ENCODE peak calls at places on chromosomes 2 and 18, in nine cellular contexts. One of them, this sample, is unnamed.

GRCh38 chr18:72652990-72653593 is 109.0 kb upstream of the CBLN2 start:
- DNase-seq in heart left ventricle: no peak
- DNase-seq in stomach: no peak
- DNase-seq in GM12878: no peak
- DNase-seq in A549: peak
- DNase-seq in upper lobe of left lung: no peak
- DNase-seq in ovary: peak
- DNase-seq in testis: peak
- DNase-seq in prostate gland: no peak
- DNase-seq in this sample: no peak

GRCh38 chr2:133718688-133719201 is 150.5 kb upstream of the NCKAP5 start:
- DNase-seq in heart left ventricle: peak
- DNase-seq in stomach: no peak
- DNase-seq in GM12878: no peak
- DNase-seq in A549: peak
- DNase-seq in upper lobe of left lung: no peak
- DNase-seq in ovary: no peak
- DNase-seq in testis: no peak
- DNase-seq in prostate gland: no peak
- DNase-seq in this sample: no peak

GRCh38 chr2:196079052-196079451 is 10.4 kb upstream of the DNAH7 start:
- DNase-seq in heart left ventricle: no peak
- DNase-seq in stomach: no peak
- DNase-seq in GM12878: no peak
- DNase-seq in A549: no peak
- DNase-seq in upper lobe of left lung: no peak
- DNase-seq in ovary: no peak
- DNase-seq in testis: no peak
- DNase-seq in prostate gland: no peak
- DNase-seq in this sample: no peak

GRCh38 chr2:17476060-17476459 is 42.2 kb downstream of the RAD51AP2 start:
- DNase-seq in heart left ventricle: no peak
- DNase-seq in stomach: no peak
- DNase-seq in GM12878: no peak
- DNase-seq in A549: no peak
- DNase-seq in upper lobe of left lung: no peak
- DNase-seq in ovary: no peak
- DNase-seq in testis: no peak
- DNase-seq in prostate gland: no peak
- DNase-seq in this sample: no peak

GRCh38 chr2:181456660-181457120 is 496 bp upstream of the ITGA4 start:
- DNase-seq in heart left ventricle: peak
- DNase-seq in stomach: peak
- DNase-seq in GM12878: peak
- DNase-seq in A549: no peak
- DNase-seq in upper lobe of left lung: no peak
- DNase-seq in ovary: peak
- DNase-seq in testis: peak
- DNase-seq in prostate gland: no peak
- DNase-seq in this sample: peak

GRCh38 chr2:10712186-10712809 is 9.1 kb upstream of the ATP6V1C2 start:
- DNase-seq in heart left ventricle: no peak
- DNase-seq in stomach: no peak
- DNase-seq in GM12878: no peak
- DNase-seq in A549: no peak
- DNase-seq in upper lobe of left lung: no peak
- DNase-seq in ovary: no peak
- DNase-seq in testis: no peak
- DNase-seq in prostate gland: no peak
- DNase-seq in this sample: no peak

GRCh38 chr18:44464401-44465185 is 216.1 kb upstream of the SETBP1 start:
- DNase-seq in heart left ventricle: no peak
- DNase-seq in stomach: no peak
- DNase-seq in GM12878: no peak
- DNase-seq in A549: no peak
- DNase-seq in upper lobe of left lung: no peak
- DNase-seq in ovary: no peak
- DNase-seq in testis: no peak
- DNase-seq in prostate gland: no peak
- DNase-seq in this sample: no peak

GRCh38 chr2:119523959-119524694 is at the start of gene SCTR:
- DNase-seq in heart left ventricle: no peak
- DNase-seq in stomach: peak
- DNase-seq in GM12878: no peak
- DNase-seq in A549: peak
- DNase-seq in upper lobe of left lung: peak
- DNase-seq in ovary: no peak
- DNase-seq in testis: no peak
- DNase-seq in prostate gland: no peak
- DNase-seq in this sample: no peak

GRCh38 chr2:240245706-240246105 is 105.2 kb upstream of the OTOS start:
- DNase-seq in heart left ventricle: peak
- DNase-seq in stomach: peak
- DNase-seq in GM12878: no peak
- DNase-seq in A549: no peak
- DNase-seq in upper lobe of left lung: peak
- DNase-seq in ovary: no peak
- DNase-seq in testis: no peak
- DNase-seq in prostate gland: no peak
- DNase-seq in this sample: peak

GRCh38 chr2:153871231-153872221 is at the start of gene GALNT13:
- DNase-seq in heart left ventricle: peak
- DNase-seq in stomach: no peak
- DNase-seq in GM12878: no peak
- DNase-seq in A549: peak
- DNase-seq in upper lobe of left lung: peak
- DNase-seq in ovary: no peak
- DNase-seq in testis: peak
- DNase-seq in prostate gland: no peak
- DNase-seq in this sample: peak

GRCh38 chr2:190336420-190336819 is 7.0 kb upstream of the INPP1 start:
- DNase-seq in heart left ventricle: no peak
- DNase-seq in stomach: no peak
- DNase-seq in GM12878: no peak
- DNase-seq in A549: no peak
- DNase-seq in upper lobe of left lung: no peak
- DNase-seq in ovary: no peak
- DNase-seq in testis: no peak
- DNase-seq in prostate gland: no peak
- DNase-seq in this sample: no peak
- TF ChIP-seq POLR2A in heart left ventricle: no peak
- TF ChIP-seq POLR2A in stomach: no peak
- TF ChIP-seq POLR2A in GM12878: no peak
- TF ChIP-seq POLR2A in A549: no peak
- TF ChIP-seq POLR2A in upper lobe of left lung: no peak
- TF ChIP-seq POLR2A in ovary: no peak
- TF ChIP-seq POLR2A in testis: no peak
- TF ChIP-seq POLR2A in prostate gland: no peak
- TF ChIP-seq POLR2A in this sample: no peak

GRCh38 chr2:217900780-217901360 is 101.9 kb downstream of the TNS1 start:
- DNase-seq in heart left ventricle: no peak
- DNase-seq in stomach: no peak
- DNase-seq in GM12878: no peak
- DNase-seq in A549: no peak
- DNase-seq in upper lobe of left lung: no peak
- DNase-seq in ovary: no peak
- DNase-seq in testis: no peak
- DNase-seq in prostate gland: no peak
- DNase-seq in this sample: no peak

GRCh38 chr2:217901400-217901799 is 101.4 kb downstream of the TNS1 start:
- DNase-seq in heart left ventricle: no peak
- DNase-seq in stomach: no peak
- DNase-seq in GM12878: no peak
- DNase-seq in A549: no peak
- DNase-seq in upper lobe of left lung: no peak
- DNase-seq in ovary: peak
- DNase-seq in testis: no peak
- DNase-seq in prostate gland: no peak
- DNase-seq in this sample: no peak

GRCh38 chr2:217903142-217903858 is 99.5 kb downstream of the TNS1 start:
- DNase-seq in heart left ventricle: no peak
- DNase-seq in stomach: no peak
- DNase-seq in GM12878: no peak
- DNase-seq in A549: no peak
- DNase-seq in upper lobe of left lung: no peak
- DNase-seq in ovary: no peak
- DNase-seq in testis: no peak
- DNase-seq in prostate gland: no peak
- DNase-seq in this sample: no peak

GRCh38 chr2:217902281-217903141 is 100.3 kb downstream of the TNS1 start:
- DNase-seq in heart left ventricle: peak
- DNase-seq in stomach: peak
- DNase-seq in GM12878: no peak
- DNase-seq in A549: peak
- DNase-seq in upper lobe of left lung: no peak
- DNase-seq in ovary: peak
- DNase-seq in testis: peak
- DNase-seq in prostate gland: peak
- DNase-seq in this sample: peak

GRCh38 chr2:217901826-217902225 is 101.0 kb downstream of the TNS1 start:
- DNase-seq in heart left ventricle: no peak
- DNase-seq in stomach: no peak
- DNase-seq in GM12878: no peak
- DNase-seq in A549: peak
- DNase-seq in upper lobe of left lung: no peak
- DNase-seq in ovary: peak
- DNase-seq in testis: no peak
- DNase-seq in prostate gland: no peak
- DNase-seq in this sample: no peak
- TF ChIP-seq POLR2A in heart left ventricle: no peak
- TF ChIP-seq POLR2A in stomach: no peak
- TF ChIP-seq POLR2A in GM12878: no peak
- TF ChIP-seq POLR2A in A549: no peak
- TF ChIP-seq POLR2A in upper lobe of left lung: peak
- TF ChIP-seq POLR2A in ovary: no peak
- TF ChIP-seq POLR2A in testis: no peak
- TF ChIP-seq POLR2A in prostate gland: no peak
- TF ChIP-seq POLR2A in this sample: no peak

GRCh38 chr2:229970406-229970805 is 48.1 kb downstream of the FBXO36 start:
- DNase-seq in heart left ventricle: no peak
- DNase-seq in stomach: no peak
- DNase-seq in GM12878: no peak
- DNase-seq in A549: no peak
- DNase-seq in upper lobe of left lung: no peak
- DNase-seq in ovary: no peak
- DNase-seq in testis: no peak
- DNase-seq in prostate gland: no peak
- DNase-seq in this sample: no peak
- TF ChIP-seq POLR2A in heart left ventricle: no peak
- TF ChIP-seq POLR2A in stomach: no peak
- TF ChIP-seq POLR2A in GM12878: no peak
- TF ChIP-seq POLR2A in A549: no peak
- TF ChIP-seq POLR2A in upper lobe of left lung: no peak
- TF ChIP-seq POLR2A in ovary: no peak
- TF ChIP-seq POLR2A in testis: no peak
- TF ChIP-seq POLR2A in prostate gland: no peak
- TF ChIP-seq POLR2A in this sample: no peak

GRCh38 chr2:38010995-38011394 is 65.0 kb downstream of the CYP1B1 start:
- DNase-seq in heart left ventricle: no peak
- DNase-seq in stomach: no peak
- DNase-seq in GM12878: no peak
- DNase-seq in A549: no peak
- DNase-seq in upper lobe of left lung: no peak
- DNase-seq in ovary: no peak
- DNase-seq in testis: no peak
- DNase-seq in prostate gland: no peak
- DNase-seq in this sample: no peak

GRCh38 chr2:38016177-38016576 is 59.8 kb downstream of the CYP1B1 start:
- DNase-seq in heart left ventricle: no peak
- DNase-seq in stomach: no peak
- DNase-seq in GM12878: no peak
- DNase-seq in A549: no peak
- DNase-seq in upper lobe of left lung: no peak
- DNase-seq in ovary: no peak
- DNase-seq in testis: no peak
- DNase-seq in prostate gland: no peak
- DNase-seq in this sample: no peak

GRCh38 chr2:38017836-38018235 is 58.1 kb downstream of the CYP1B1 start:
- DNase-seq in heart left ventricle: no peak
- DNase-seq in stomach: no peak
- DNase-seq in GM12878: no peak
- DNase-seq in A549: no peak
- DNase-seq in upper lobe of left lung: no peak
- DNase-seq in ovary: no peak
- DNase-seq in testis: no peak
- DNase-seq in prostate gland: no peak
- DNase-seq in this sample: no peak

DNA sequence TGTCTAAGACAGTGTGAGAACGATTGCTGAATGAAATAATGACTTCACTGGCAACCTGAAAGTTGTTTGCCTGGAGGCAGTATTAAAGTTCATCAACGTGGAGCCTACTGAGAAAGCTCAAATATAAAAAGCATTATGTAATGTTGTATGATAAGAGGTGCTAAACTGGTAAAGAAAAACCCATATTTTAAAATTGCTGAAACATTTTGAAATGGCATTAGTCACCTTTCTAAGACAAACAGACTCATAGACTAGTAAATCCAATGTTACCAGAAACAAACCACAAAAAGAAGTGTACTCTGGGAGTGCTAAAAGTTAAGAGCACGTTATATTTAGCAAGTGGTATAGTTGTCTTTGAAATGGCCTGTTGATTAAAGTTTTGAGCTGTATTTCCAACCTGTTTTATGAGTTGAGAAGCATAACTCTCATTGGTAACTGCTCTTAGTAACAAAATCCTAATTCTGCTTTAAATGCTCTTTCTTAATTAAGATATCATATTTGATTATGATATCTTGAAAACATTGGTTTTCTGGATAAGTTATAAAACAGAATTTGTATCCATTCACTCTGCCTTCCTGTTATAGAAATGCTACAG is 62.7 kb downstream of the CYP1B1 start:
- DNase-seq in heart left ventricle: no peak
- DNase-seq in stomach: no peak
- DNase-seq in GM12878: no peak
- DNase-seq in A549: no peak
- DNase-seq in upper lobe of left lung: no peak
- DNase-seq in ovary: no peak
- DNase-seq in testis: no peak
- DNase-seq in prostate gland: no peak
- DNase-seq in this sample: no peak
- TF ChIP-seq POLR2A in heart left ventricle: no peak
- TF ChIP-seq POLR2A in stomach: no peak
- TF ChIP-seq POLR2A in GM12878: no peak
- TF ChIP-seq POLR2A in A549: no peak
- TF ChIP-seq POLR2A in upper lobe of left lung: no peak
- TF ChIP-seq POLR2A in ovary: no peak
- TF ChIP-seq POLR2A in testis: no peak
- TF ChIP-seq POLR2A in prostate gland: no peak
- TF ChIP-seq POLR2A in this sample: no peak

DNA sequence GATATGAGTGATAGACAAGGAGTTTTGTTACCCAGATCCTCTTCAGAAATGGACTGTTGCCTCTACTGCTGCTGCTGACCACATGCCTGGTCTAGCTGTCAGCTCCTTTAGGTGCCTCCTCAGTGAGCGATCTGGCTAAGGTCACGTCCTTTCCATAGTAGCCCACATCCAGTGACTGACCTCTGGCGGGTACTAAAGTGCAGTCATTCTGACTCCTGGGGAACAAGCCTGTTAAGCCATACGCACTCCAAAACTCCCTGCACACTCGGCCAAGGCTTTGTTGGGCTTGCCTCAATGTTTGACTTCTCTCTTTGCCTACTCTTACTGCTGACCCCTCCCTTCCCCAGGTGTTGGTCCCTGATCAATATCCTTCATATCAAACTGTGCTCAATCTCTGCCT is 685.2 kb downstream of the IRS1 start:
- DNase-seq in heart left ventricle: no peak
- DNase-seq in stomach: no peak
- DNase-seq in GM12878: no peak
- DNase-seq in A549: peak
- DNase-seq in upper lobe of left lung: no peak
- DNase-seq in ovary: no peak
- DNase-seq in testis: no peak
- DNase-seq in prostate gland: no peak
- DNase-seq in this sample: no peak
- TF ChIP-seq POLR2A in heart left ventricle: no peak
- TF ChIP-seq POLR2A in stomach: no peak
- TF ChIP-seq POLR2A in GM12878: no peak
- TF ChIP-seq POLR2A in A549: no peak
- TF ChIP-seq POLR2A in upper lobe of left lung: no peak
- TF ChIP-seq POLR2A in ovary: no peak
- TF ChIP-seq POLR2A in testis: no peak
- TF ChIP-seq POLR2A in prostate gland: no peak
- TF ChIP-seq POLR2A in this sample: no peak